ENCODE peak calls at places on chromosome 22, in five cellular contexts. M is AG10803, T is neural crest cell, D is epithelial cell of proximal tubule, G is hepatocyte. P is an unnamed sample.

GRCh38 chr22:23908561-23909205 is 14.5 kb downstream of the MIF start:
- DNase-seq in M (no peak), T (no peak), D (no peak), G (no peak), P (no peak)

GRCh38 chr22:33451851-33452469 is 393.8 kb upstream of the SYN3 start:
- DNase-seq in M (no peak), T (no peak), D (no peak), G (no peak), P (no peak)

GRCh38 chr22:46964773-46965550 is 202.5 kb downstream of the TBC1D22A start:
- DNase-seq in M (no peak), T (no peak), D (no peak), G (no peak), P (no peak)

GRCh38 chr22:31089101-31090100 is 8.3 kb downstream of the SMTN start:
- DNase-seq in M (no peak), T (peak), D (no peak), G (peak), P (peak)

GRCh38 chr22:44193537-44193896 is 12.8 kb downstream of the PARVG start:
- DNase-seq in M (no peak), T (no peak), D (no peak), G (no peak), P (no peak)

GRCh38 chr22:31400023-31400397 is 606 bp downstream of the DRG1 start:
- DNase-seq in M (peak), T (no peak), D (peak), G (peak), P (no peak)

GRCh38 chr22:47452184-47452583 is 689.7 kb downstream of the TBC1D22A start:
- DNase-seq in M (no peak), T (no peak), D (no peak), G (no peak), P (peak)

GRCh38 chr22:38416621-38417251 is 38.3 kb downstream of the KCNJ4 start:
- DNase-seq in M (no peak), T (no peak), D (no peak), G (peak), P (no peak)

GRCh38 chr22:50621948-50622722 is 5.8 kb downstream of the ARSA start:
- DNase-seq in M (no peak), T (no peak), D (no peak), G (no peak), P (no peak)

GRCh38 chr22:32723632-32724031 is 77.9 kb upstream of the TIMP3 start:
- DNase-seq in M (peak), T (no peak), D (no peak), G (peak), P (no peak)

GRCh38 chr22:23742505-23743264 is 8.2 kb downstream of the ZNF70 start:
- DNase-seq in M (no peak), T (no peak), D (no peak), G (no peak), P (no peak)

GRCh38 chr22:39620924-39621690 is 50.6 kb downstream of the CACNA1I start:
- DNase-seq in M (no peak), T (no peak), D (no peak), G (no peak), P (no peak)

GRCh38 chr22:28955817-28956216 is 72.4 kb downstream of the ZNRF3 start:
- DNase-seq in M (peak), T (no peak), D (no peak), G (no peak), P (no peak)

GRCh38 chr22:32728291-32728690 is 73.2 kb upstream of the TIMP3 start:
- DNase-seq in M (no peak), T (no peak), D (no peak), G (no peak), P (no peak)

GRCh38 chr22:33350961-33351360 is 292.8 kb upstream of the SYN3 start:
- DNase-seq in M (no peak), T (no peak), D (peak), G (no peak), P (peak)

GRCh38 chr22:21816787-21817496 is 50.5 kb downstream of the MAPK1 start:
- DNase-seq in M (peak), T (no peak), D (peak), G (peak), P (no peak)

GRCh38 chr22:18152519-18152918 is 2.5 kb downstream of the USP18 start:
- DNase-seq in M (no peak), T (no peak), D (no peak), G (no peak), P (no peak)

GRCh38 chr22:49815641-49816071 is 12.0 kb downstream of the BRD1 start:
- DNase-seq in M (no peak), T (no peak), D (no peak), G (no peak), P (no peak)

DNA sequence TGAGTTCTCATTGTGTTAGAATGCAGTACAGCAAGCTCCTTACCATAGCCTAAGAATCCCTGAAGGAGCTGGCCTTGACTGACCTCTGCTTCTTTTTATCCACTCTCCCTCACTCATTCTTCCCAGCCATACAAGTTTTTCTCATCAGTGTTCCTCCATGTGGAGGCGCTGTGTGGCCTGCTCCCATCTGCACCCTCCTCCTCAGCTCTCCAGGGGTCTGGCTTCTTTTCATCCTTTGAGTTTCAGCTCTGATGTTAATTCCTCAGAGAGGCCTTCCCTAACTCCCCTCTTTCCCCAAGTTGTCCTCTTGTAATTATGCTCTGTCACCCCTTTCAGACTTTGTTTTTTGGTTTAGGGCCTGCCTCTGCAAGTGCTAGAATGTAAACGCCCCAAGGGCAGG is 144.8 kb downstream of the WNT7B start:
- DNase-seq in M (no peak), T (no peak), D (no peak), G (no peak), P (no peak)
- TF ChIP-seq CTCF in M (no peak), T (peak), D (peak), G (no peak), P (no peak)

GRCh38 chr22:20128902-20129746 is 2.5 kb upstream of the ZDHHC8 start:
- DNase-seq in M (peak), T (peak), D (no peak), G (no peak), P (no peak)

GRCh38 chr22:20129747-20130014 is 1.9 kb upstream of the ZDHHC8 start:
- DNase-seq in M (no peak), T (no peak), D (no peak), G (no peak), P (no peak)

GRCh38 chr22:20130739-20131592 is 638 bp upstream of the ZDHHC8 start:
- DNase-seq in M (peak), T (peak), D (no peak), G (peak), P (peak)

GRCh38 chr22:20131593-20131855 is at the start of gene ZDHHC8:
- DNase-seq in M (peak), T (no peak), D (no peak), G (peak), P (no peak)

DNA sequence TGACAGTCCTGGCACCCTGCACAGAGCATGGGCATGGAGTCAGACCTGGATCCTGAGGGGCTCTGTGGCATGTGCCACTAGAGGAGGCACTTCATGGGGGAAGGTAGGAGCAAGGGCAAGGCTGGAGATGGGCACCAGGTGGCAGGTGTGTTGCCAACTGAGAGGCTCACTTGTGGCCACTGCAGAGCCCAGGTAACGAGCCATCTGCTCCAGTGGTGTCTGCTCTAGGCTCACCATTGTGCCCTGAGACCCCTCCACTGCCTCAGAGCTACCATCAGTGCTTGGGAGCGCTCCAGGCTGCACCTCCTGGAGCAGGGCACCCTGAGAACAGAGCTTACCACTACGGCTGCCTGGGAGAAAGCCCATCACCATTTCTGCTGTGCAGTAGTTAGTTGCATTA is 1.3 kb upstream of the ZDHHC8 start:
- DNase-seq in M (no peak), T (no peak), D (no peak), G (no peak), P (no peak)
- TF ChIP-seq CTCF in M (no peak), T (no peak), D (no peak), G (no peak), P (no peak)

DNA sequence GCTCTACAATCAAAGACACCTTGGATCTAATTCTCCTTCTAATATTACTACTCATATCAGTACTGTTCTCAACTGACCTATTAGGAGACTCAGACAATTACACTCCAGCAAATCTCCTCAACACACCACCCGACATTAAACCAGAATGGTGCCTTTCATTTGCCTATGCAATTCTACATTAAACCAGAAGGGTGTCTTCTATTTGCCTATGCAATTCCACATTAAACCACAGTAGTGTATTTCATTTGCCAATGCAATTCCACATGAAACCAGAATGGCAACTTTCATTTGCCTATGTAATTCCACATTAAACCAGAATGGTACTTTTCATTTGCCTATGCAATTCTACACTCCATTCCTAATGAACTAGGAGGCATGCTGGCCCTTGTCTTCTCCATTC is 15.3 kb upstream of the APOL3 start:
- DNase-seq in M (no peak), T (no peak), D (no peak), G (no peak), P (no peak)
- TF ChIP-seq CTCF in M (no peak), T (peak), D (no peak), G (no peak), P (no peak)

GRCh38 chr22:41050873-41051272 is 41.5 kb upstream of the EP300 start:
- DNase-seq in M (peak), T (no peak), D (no peak), G (no peak), P (no peak)
- TF ChIP-seq CTCF in M (peak), T (peak), D (peak), G (no peak), P (no peak)

GRCh38 chr22:42303304-42304020 is 33.0 kb upstream of the TCF20 start:
- DNase-seq in M (no peak), T (no peak), D (no peak), G (peak), P (no peak)
- TF ChIP-seq CTCF in M (no peak), T (no peak), D (no peak), G (no peak), P (no peak)

GRCh38 chr22:27329966-27330645 is 471.4 kb downstream of the MN1 start:
- DNase-seq in M (no peak), T (no peak), D (no peak), G (no peak), P (peak)

GRCh38 chr22:27327981-27328721 is 473.4 kb downstream of the MN1 start:
- DNase-seq in M (no peak), T (no peak), D (no peak), G (no peak), P (peak)

GRCh38 chr22:27335102-27335660 is 466.4 kb downstream of the MN1 start:
- DNase-seq in M (no peak), T (no peak), D (no peak), G (no peak), P (peak)

GRCh38 chr22:27329471-27329870 is 472.1 kb downstream of the MN1 start:
- DNase-seq in M (no peak), T (no peak), D (no peak), G (no peak), P (no peak)

GRCh38 chr22:27331526-27332281 is 469.9 kb downstream of the MN1 start:
- DNase-seq in M (peak), T (peak), D (no peak), G (peak), P (peak)
- TF ChIP-seq CTCF in M (peak), T (peak), D (peak), G (peak), P (peak)

DNA sequence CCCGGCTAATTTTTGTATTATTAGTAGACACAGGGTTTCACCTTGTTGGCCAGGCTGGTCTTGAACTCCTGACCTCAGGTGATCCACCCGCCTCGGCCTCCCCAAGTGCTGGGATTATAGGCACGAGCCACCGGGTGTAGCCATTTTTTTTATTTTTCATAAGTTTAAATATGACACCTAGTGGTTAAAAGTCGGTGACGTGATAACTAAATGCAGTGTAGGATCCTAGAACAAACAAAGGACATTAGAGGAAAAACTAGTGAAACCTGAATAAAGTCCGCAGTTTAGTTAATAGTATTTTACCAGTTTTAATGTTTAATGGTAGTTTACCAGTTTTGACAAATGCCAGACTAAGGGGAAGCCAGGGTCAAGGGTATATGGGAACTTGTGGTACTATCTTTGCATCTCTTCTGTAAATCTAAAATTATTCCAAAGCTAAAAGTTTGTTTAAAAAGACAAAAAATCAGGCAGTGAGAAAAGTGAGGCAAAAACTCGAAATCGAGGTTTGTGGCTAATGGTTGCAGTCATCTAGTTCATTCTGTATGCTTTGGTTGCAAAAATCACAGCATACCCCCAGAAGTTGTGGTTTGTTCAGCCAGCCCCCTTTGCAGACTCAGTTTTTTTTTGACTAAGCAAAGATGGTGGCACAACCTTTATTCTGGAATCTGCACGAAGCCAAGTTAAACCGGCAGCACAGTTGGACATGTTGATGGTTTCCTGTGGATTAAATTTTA is 29.6 kb downstream of the TOM1 start:
- DNase-seq in M (no peak), T (no peak), D (no peak), G (no peak), P (no peak)
- TF ChIP-seq CTCF in M (no peak), T (peak), D (no peak), G (peak), P (no peak)

GRCh38 chr22:37288521-37288920 is 6.2 kb downstream of the CYTH4 start:
- DNase-seq in M (no peak), T (no peak), D (no peak), G (no peak), P (no peak)
- TF ChIP-seq CTCF in M (no peak), T (no peak), D (no peak), G (no peak), P (no peak)

P was measured in esophagus muscularis mucosa.